ENCODE peak calls at places on chromosomes 4 and X, in eight cellular contexts. One of them, this sample, is unnamed.

GRCh38 chr4:68654946-68655721 is 15.3 kb downstream of the UGT2B15 start:
- DNase-seq in EL: no peak
- DNase-seq in GF-D8: no peak
- DNase-seq in NCI-H69: no peak
- DNase-seq in nephron progenitor cell: no peak
- DNase-seq in activated naive CD8-positive, alpha-beta T cell treated with anti-CD3 and anti-CD28 coated beads, Interleukin-2, amount 10 ng/mL, durations not matched to agents 7 days and 5 days: no peak
- DNase-seq in T-cell: no peak
- DNase-seq in putamen: no peak
- DNase-seq in this sample: no peak

GRCh38 chrX:150762258-150762867 is 69.2 kb downstream of the MTMR1 start:
- DNase-seq in EL: no peak
- DNase-seq in GF-D8: no peak
- DNase-seq in NCI-H69: no peak
- DNase-seq in nephron progenitor cell: no peak
- DNase-seq in activated naive CD8-positive, alpha-beta T cell treated with anti-CD3 and anti-CD28 coated beads, Interleukin-2, amount 10 ng/mL, durations not matched to agents 7 days and 5 days: no peak
- DNase-seq in T-cell: no peak
- DNase-seq in putamen: no peak
- DNase-seq in this sample: no peak

GRCh38 chr4:171727185-171727584 is 86.0 kb upstream of the GALNTL6 start:
- DNase-seq in EL: no peak
- DNase-seq in GF-D8: no peak
- DNase-seq in NCI-H69: no peak
- DNase-seq in nephron progenitor cell: no peak
- DNase-seq in activated naive CD8-positive, alpha-beta T cell treated with anti-CD3 and anti-CD28 coated beads, Interleukin-2, amount 10 ng/mL, durations not matched to agents 7 days and 5 days: no peak
- DNase-seq in T-cell: no peak
- DNase-seq in putamen: no peak
- DNase-seq in this sample: no peak

GRCh38 chrX:21683910-21684309 is 25.8 kb upstream of the KLHL34 start:
- DNase-seq in EL: peak; percentile 19
- DNase-seq in GF-D8: no peak
- DNase-seq in NCI-H69: no peak
- DNase-seq in nephron progenitor cell: no peak
- DNase-seq in activated naive CD8-positive, alpha-beta T cell treated with anti-CD3 and anti-CD28 coated beads, Interleukin-2, amount 10 ng/mL, durations not matched to agents 7 days and 5 days: no peak
- DNase-seq in T-cell: no peak
- DNase-seq in putamen: no peak
- DNase-seq in this sample: no peak

GRCh38 chr4:663438-664428 is 10.3 kb downstream of the ATP5ME start:
- DNase-seq in EL: no peak
- DNase-seq in GF-D8: no peak
- DNase-seq in NCI-H69: peak; percentile 63
- DNase-seq in nephron progenitor cell: peak; percentile 64
- DNase-seq in activated naive CD8-positive, alpha-beta T cell treated with anti-CD3 and anti-CD28 coated beads, Interleukin-2, amount 10 ng/mL, durations not matched to agents 7 days and 5 days: peak; percentile 86
- DNase-seq in T-cell: peak; percentile 80
- DNase-seq in putamen: no peak
- DNase-seq in this sample: peak; percentile 32

GRCh38 chr4:26060286-26060685 is 146.3 kb downstream of the SMIM20 start:
- DNase-seq in EL: peak; percentile 50
- DNase-seq in GF-D8: no peak
- DNase-seq in NCI-H69: no peak
- DNase-seq in nephron progenitor cell: no peak
- DNase-seq in activated naive CD8-positive, alpha-beta T cell treated with anti-CD3 and anti-CD28 coated beads, Interleukin-2, amount 10 ng/mL, durations not matched to agents 7 days and 5 days: no peak
- DNase-seq in T-cell: no peak
- DNase-seq in putamen: no peak
- DNase-seq in this sample: no peak

GRCh38 chrX:19735244-19735643 is 152.2 kb downstream of the SH3KBP1 start:
- DNase-seq in EL: no peak
- DNase-seq in GF-D8: no peak
- DNase-seq in NCI-H69: no peak
- DNase-seq in nephron progenitor cell: no peak
- DNase-seq in activated naive CD8-positive, alpha-beta T cell treated with anti-CD3 and anti-CD28 coated beads, Interleukin-2, amount 10 ng/mL, durations not matched to agents 7 days and 5 days: no peak
- DNase-seq in T-cell: no peak
- DNase-seq in putamen: no peak
- DNase-seq in this sample: no peak

GRCh38 chr4:16297003-16297402 is 70.7 kb upstream of the TAPT1 start:
- DNase-seq in EL: no peak
- DNase-seq in GF-D8: no peak
- DNase-seq in NCI-H69: no peak
- DNase-seq in nephron progenitor cell: no peak
- DNase-seq in activated naive CD8-positive, alpha-beta T cell treated with anti-CD3 and anti-CD28 coated beads, Interleukin-2, amount 10 ng/mL, durations not matched to agents 7 days and 5 days: no peak
- DNase-seq in T-cell: no peak
- DNase-seq in putamen: no peak
- DNase-seq in this sample: no peak

GRCh38 chr4:41600243-41600642 is 62.3 kb downstream of the LIMCH1 start:
- DNase-seq in EL: peak; percentile 34
- DNase-seq in GF-D8: no peak
- DNase-seq in NCI-H69: peak; percentile 43
- DNase-seq in nephron progenitor cell: no peak
- DNase-seq in activated naive CD8-positive, alpha-beta T cell treated with anti-CD3 and anti-CD28 coated beads, Interleukin-2, amount 10 ng/mL, durations not matched to agents 7 days and 5 days: no peak
- DNase-seq in T-cell: no peak
- DNase-seq in putamen: no peak
- DNase-seq in this sample: no peak

GRCh38 chrX:11755724-11756123 is 2.3 kb upstream of the MSL3 start:
- DNase-seq in EL: no peak
- DNase-seq in GF-D8: no peak
- DNase-seq in NCI-H69: peak; percentile 81
- DNase-seq in nephron progenitor cell: no peak
- DNase-seq in activated naive CD8-positive, alpha-beta T cell treated with anti-CD3 and anti-CD28 coated beads, Interleukin-2, amount 10 ng/mL, durations not matched to agents 7 days and 5 days: no peak
- DNase-seq in T-cell: no peak
- DNase-seq in putamen: no peak
- DNase-seq in this sample: no peak

GRCh38 chrX:74138943-74139342 is 165.0 kb upstream of the ZCCHC13 start:
- DNase-seq in EL: no peak
- DNase-seq in GF-D8: no peak
- DNase-seq in NCI-H69: no peak
- DNase-seq in nephron progenitor cell: no peak
- DNase-seq in activated naive CD8-positive, alpha-beta T cell treated with anti-CD3 and anti-CD28 coated beads, Interleukin-2, amount 10 ng/mL, durations not matched to agents 7 days and 5 days: no peak
- DNase-seq in T-cell: no peak
- DNase-seq in putamen: no peak
- DNase-seq in this sample: no peak

This sample was measured in AML-193.